ENCODE peak calls at places on chromosomes 4 and X, in five cellular contexts. C, X, F, S and Y are unnamed samples.
A peak's percentile ranks its signal among the peaks of the same experiment; 100 is the strongest.

GRCh38 chr4:26113339-26113940 is 199.4 kb downstream of the SMIM20 start:
- DNase-seq in S (no peak), X (no peak), F (no peak), C (no peak), Y (no peak)

GRCh38 chrX:20412871-20413486 is 146.3 kb upstream of the RPS6KA3 start:
- DNase-seq in S (no peak), X (no peak), F (peak; percentile 55), C (no peak), Y (no peak)

GRCh38 chr4:107220976-107221375 is 184.9 kb upstream of the DKK2 start:
- DNase-seq in X (no peak), S (no peak), F (no peak), C (no peak), Y (no peak)

GRCh38 chr4:179624768-179625181 is 2182.5 kb upstream of the AGA start:
- DNase-seq in F (no peak), X (no peak), S (peak; percentile 89), C (no peak), Y (no peak)

GRCh38 chr4:78325244-78326187 is 226.1 kb upstream of the ANXA3 start:
- DNase-seq in S (no peak), F (no peak), C (no peak), X (no peak), Y (peak; percentile 53)

GRCh38 chr4:144449623-144450022 is 196.3 kb upstream of the HHIP start:
- DNase-seq in S (no peak), F (no peak), C (peak; percentile 28), X (no peak), Y (no peak)

GRCh38 chr4:13531609-13531998 is 12.7 kb downstream of the NKX3-2 start:
- DNase-seq in F (no peak), S (no peak), X (no peak), C (no peak), Y (no peak)

GRCh38 chrX:131729295-131729694 is 185.4 kb downstream of the OR13H1 start:
- DNase-seq in C (no peak), S (peak; percentile 88), F (no peak), X (no peak), Y (no peak)

GRCh38 chrX:42746606-42747005 is 31.4 kb downstream of the PPP1R2C start:
- DNase-seq in S (peak; percentile 38), C (no peak), X (no peak), F (no peak), Y (no peak)

GRCh38 chr4:98961770-98962169 is 32.8 kb upstream of the EIF4E start:
- DNase-seq in X (no peak), S (no peak), C (no peak), F (no peak), Y (no peak)

GRCh38 chr4:178752954-178753525 is 1310.8 kb upstream of the AGA start:
- DNase-seq in F (no peak), C (no peak), X (no peak), S (no peak), Y (no peak)

GRCh38 chr4:41221850-41222249 is 7.5 kb upstream of the APBB2 start:
- DNase-seq in S (no peak), F (no peak), C (no peak), X (no peak), Y (no peak)

GRCh38 chr4:120348521-120348920 is 281.9 kb upstream of the MAD2L1 start:
- DNase-seq in C (no peak), F (no peak), X (no peak), S (no peak), Y (no peak)

GRCh38 chr4:83691998-83692397 is 156.1 kb downstream of the GPAT3 start:
- DNase-seq in X (no peak), C (no peak), F (no peak), S (no peak), Y (peak; percentile 18)

GRCh38 chrX:135596495-135596894 is 76.0 kb downstream of the INTS6L start:
- DNase-seq in X (no peak), C (peak; percentile 0), S (peak; percentile 16), F (peak; percentile 42), Y (peak; percentile 4)

GRCh38 chr4:14410469-14410868 is 591.8 kb upstream of the CPEB2 start:
- DNase-seq in X (no peak), F (no peak), C (no peak), S (no peak), Y (no peak)

GRCh38 chrX:84729809-84730208 is 227.6 kb upstream of the HDX start:
- DNase-seq in F (no peak), C (no peak), X (no peak), S (peak; percentile 31), Y (peak; percentile 2)

GRCh38 chrX:30881390-30881789 is 7.7 kb downstream of the TAB3 start:
- DNase-seq in F (no peak), X (no peak), C (no peak), S (no peak), Y (no peak)

GRCh38 chrX:112341598-112341997 is 259.0 kb upstream of the TRPC5 start:
- DNase-seq in X (no peak), F (no peak), S (peak; percentile 83), C (peak; percentile 1), Y (no peak)

GRCh38 chrX:21993265-21993664 is 38.9 kb upstream of the PHEX start:
- DNase-seq in X (no peak), F (peak; percentile 60), C (no peak), S (no peak), Y (no peak)

GRCh38 chr4:80058740-80059139 is 14.3 kb downstream of the ANTXR2 start:
- DNase-seq in F (no peak), C (no peak), X (no peak), S (peak; percentile 24), Y (peak; percentile 39)

GRCh38 chrX:46040001-46040400 is 505.2 kb downstream of the ZNF674 start:
- DNase-seq in F (no peak), S (no peak), C (no peak), X (no peak), Y (no peak)

GRCh38 chr4:35963383-35963782 is 280.9 kb downstream of the ARAP2 start:
- DNase-seq in C (no peak), S (no peak), F (no peak), X (no peak), Y (no peak)

GRCh38 chrX:24838624-24839023 is 144.9 kb downstream of the POLA1 start:
- DNase-seq in X (no peak), F (no peak), S (peak; percentile 50), C (peak; percentile 1), Y (peak; percentile 15)

GRCh38 chr4:186915816-186916215 is 192.2 kb upstream of the FAT1 start:
- DNase-seq in F (no peak), S (no peak), X (no peak), C (no peak), Y (no peak)

GRCh38 chr4:3041192-3042142 is 32.9 kb downstream of the HTT-AS start:
- DNase-seq in C (no peak), S (peak; percentile 48), F (peak; percentile 79), X (no peak), Y (peak; percentile 70)

GRCh38 chrX:101550362-101550761 is at the start of gene ARMCX1:
- DNase-seq in S (peak; percentile 74), F (peak; percentile 74), C (peak; percentile 15), X (no peak), Y (peak; percentile 59)

GRCh38 chrX:5648941-5649568 is 579.6 kb downstream of the NLGN4X start:
- DNase-seq in S (no peak), C (no peak), F (no peak), X (no peak), Y (no peak)

GRCh38 chr4:188190461-188190860 is 51.2 kb downstream of the TRIML1 start:
- DNase-seq in X (no peak), C (no peak), F (no peak), S (peak; percentile 13), Y (no peak)

GRCh38 chr4:13089659-13089998 is 394.5 kb downstream of the RAB28 start:
- DNase-seq in S (no peak), C (no peak), F (no peak), X (no peak), Y (no peak)

GRCh38 chr4:4755306-4755705 is 104.2 kb upstream of the MSX1 start:
- DNase-seq in X (no peak), F (no peak), C (no peak), S (no peak), Y (no peak)
- TF ChIP-seq CTCF in X (no peak), F (no peak), C (no peak), S (no peak), Y (peak; percentile 15)

GRCh38 chr4:169902658-169903345 is 123.4 kb downstream of the MFAP3L start:
- DNase-seq in F (no peak), X (no peak), S (no peak), C (no peak), Y (no peak)

GRCh38 chr4:169898095-169898494 is 128.1 kb downstream of the MFAP3L start:
- DNase-seq in X (no peak), C (no peak), F (no peak), S (no peak), Y (no peak)

GRCh38 chr4:169900241-169900845 is 125.9 kb downstream of the MFAP3L start:
- DNase-seq in C (no peak), S (no peak), F (no peak), X (no peak), Y (no peak)

GRCh38 chr4:169899295-169899694 is 126.9 kb downstream of the MFAP3L start:
- DNase-seq in F (no peak), S (no peak), C (peak; percentile 46), X (no peak), Y (no peak)
- TF ChIP-seq CTCF in F (no peak), S (no peak), C (no peak), X (no peak), Y (no peak)

DNA sequence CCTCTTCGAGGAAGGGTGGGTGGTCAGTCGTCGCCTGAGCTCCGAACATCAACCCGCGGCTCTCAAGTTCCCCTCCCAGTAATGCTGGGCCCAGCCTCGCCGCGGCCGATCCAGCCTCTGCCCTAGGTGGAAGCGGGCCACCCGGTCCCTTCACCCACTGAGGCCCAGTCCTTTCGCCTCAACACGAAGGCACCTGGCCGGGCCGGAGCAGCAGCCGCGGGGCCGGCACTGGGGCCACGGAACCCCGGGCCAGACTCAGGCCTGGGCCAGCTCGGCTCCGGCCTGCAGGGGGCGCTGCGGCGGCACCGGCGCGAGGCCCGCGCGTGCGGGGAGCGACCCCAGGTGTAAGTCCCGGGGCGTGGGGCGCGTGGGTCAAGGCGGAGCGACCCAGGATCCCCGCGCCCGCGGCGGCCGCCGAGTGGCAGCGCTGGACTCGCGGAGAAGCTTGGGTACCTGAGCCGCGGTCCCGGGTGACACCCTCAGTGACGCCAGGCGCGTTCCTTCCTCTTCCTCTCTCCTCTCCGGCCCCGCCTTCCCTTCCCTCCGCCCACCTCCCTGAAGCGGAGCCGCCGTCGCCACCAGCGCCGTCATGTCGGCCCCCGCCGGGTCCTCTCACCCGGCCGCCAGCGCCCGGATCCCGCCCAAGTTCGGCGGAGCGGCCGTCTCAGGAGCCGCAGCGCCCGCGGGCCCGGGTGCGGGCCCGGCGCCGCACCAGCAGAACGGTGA is at the start of gene SEC24B:
- DNase-seq in C (peak; percentile 53), F (peak; percentile 96), X (peak; percentile 69), S (peak; percentile 62), Y (peak; percentile 62)
- TF ChIP-seq CTCF in C (peak; percentile 92), F (peak; percentile 94), X (peak; percentile 87), S (peak; percentile 85), Y (peak; percentile 99)

DNA sequence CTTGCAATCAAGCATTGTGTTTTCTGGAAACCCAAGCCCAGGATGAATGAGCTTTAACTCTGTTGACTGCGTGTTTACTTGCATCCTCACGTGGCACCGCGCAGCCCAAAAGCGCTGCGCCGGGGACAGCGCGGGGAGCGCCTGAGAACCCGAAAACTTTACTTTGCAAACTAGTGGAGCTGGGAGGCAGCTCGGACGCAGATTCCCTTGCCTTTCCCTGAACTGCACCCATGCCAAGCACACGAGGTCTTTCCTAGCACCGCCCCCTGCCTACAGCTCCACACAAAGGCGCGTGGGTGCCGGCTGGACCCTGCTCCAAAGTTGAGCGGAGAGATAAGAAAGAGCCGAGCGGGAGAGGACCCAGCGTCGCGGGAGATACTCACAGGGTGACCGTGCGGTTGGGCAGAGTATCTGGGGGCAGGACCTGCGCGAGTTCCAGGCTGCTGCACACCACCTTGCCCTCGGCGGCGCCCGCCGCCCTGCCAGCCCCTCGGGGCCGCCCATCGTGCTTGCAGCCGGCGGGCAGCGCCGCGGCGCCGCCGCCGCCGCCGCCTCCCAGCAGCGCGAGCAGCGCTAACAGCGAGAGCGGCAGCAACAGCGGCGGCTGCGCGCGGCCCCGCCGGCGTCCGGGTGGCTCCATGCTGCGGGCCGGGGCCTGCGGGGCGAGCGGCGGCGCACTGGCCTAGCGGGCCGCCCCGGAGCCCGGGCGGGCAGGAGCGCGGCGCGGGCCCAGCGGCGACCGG is 550 bp downstream of the ADGRA3 start:
- DNase-seq in C (peak; percentile 74), F (peak; percentile 70), X (peak; percentile 29), S (peak; percentile 64), Y (peak; percentile 70)
- TF ChIP-seq CTCF in C (no peak), F (no peak), X (no peak), S (no peak), Y (no peak)